ENCODE peak calls at places on chromosomes 11 and 22, in six cellular contexts. H, N, L, K, D and O are unnamed samples.

GRCh38 chr22:31911565-31912401 is 32.6 kb upstream of the YWHAH start:
- DNase-seq in D (peak; percentile 64), N (no peak), H (no peak), K (no peak), L (peak; percentile 25), O (peak; percentile 75)

GRCh38 chr22:20450551-20450906 is 12.9 kb upstream of the SCARF2 start:
- DNase-seq in D (no peak), N (no peak), K (no peak), H (no peak), L (no peak), O (no peak)

GRCh38 chr11:61746654-61747388 is 5.6 kb upstream of the MYRF start:
- DNase-seq in K (no peak), H (no peak), D (no peak), N (no peak), L (no peak), O (no peak)

GRCh38 chr11:68840661-68841653 is 759 bp downstream of the CPT1A start:
- DNase-seq in L (peak; percentile 31), N (peak; percentile 59), H (peak; percentile 78), D (peak; percentile 57), K (peak; percentile 80), O (peak; percentile 30)

GRCh38 chr11:63553759-63554158 is 9.4 kb downstream of the PLAAT2 start:
- DNase-seq in L (no peak), H (peak; percentile 49), N (no peak), K (no peak), D (no peak), O (no peak)

GRCh38 chr11:9386086-9386485 is 1.6 kb downstream of the IPO7 start:
- DNase-seq in K (no peak), D (no peak), L (no peak), N (no peak), H (no peak), O (no peak)

GRCh38 chr11:69498614-69499175 is 17.2 kb downstream of the LINC01488 start:
- DNase-seq in K (peak; percentile 14), H (peak; percentile 30), L (no peak), N (no peak), D (no peak), O (no peak)

GRCh38 chr11:29534831-29535230 is 482.0 kb downstream of the KCNA4 start:
- DNase-seq in D (no peak), K (no peak), L (no peak), N (no peak), H (no peak), O (no peak)

GRCh38 chr11:78101073-78101472 is 21.4 kb upstream of the NDUFC2 start:
- DNase-seq in N (no peak), L (peak; percentile 54), D (no peak), H (no peak), K (no peak), O (no peak)

GRCh38 chr22:27737521-27737920 is 64.0 kb downstream of the MN1 start:
- DNase-seq in L (no peak), K (no peak), H (no peak), N (no peak), D (no peak), O (no peak)

GRCh38 chr22:26889794-26890193 is 232.4 kb downstream of the MIAT start:
- DNase-seq in N (no peak), D (no peak), H (no peak), K (no peak), L (no peak), O (no peak)

GRCh38 chr11:128465946-128466688 is 121.2 kb downstream of the ETS1 start:
- DNase-seq in D (no peak), H (no peak), N (peak; percentile 60), K (no peak), L (no peak), O (no peak)

GRCh38 chr11:119806064-119806915 is 77.3 kb upstream of the NECTIN1 start:
- DNase-seq in H (no peak), N (peak; percentile 69), L (no peak), K (no peak), D (no peak), O (no peak)

GRCh38 chr11:117735350-117735977 is 61.6 kb downstream of the DSCAML1 start:
- DNase-seq in L (no peak), H (no peak), K (no peak), D (no peak), N (no peak), O (no peak)

GRCh38 chr22:37519268-37520195 is at the start of gene CARD10:
- DNase-seq in K (peak; percentile 62), L (no peak), H (no peak), D (peak; percentile 85), N (peak; percentile 50), O (no peak)

GRCh38 chr11:132024587-132025295 is 654.3 kb downstream of the NTM start:
- DNase-seq in H (no peak), L (peak; percentile 89), D (no peak), N (no peak), K (no peak), O (no peak)

GRCh38 chr11:132026746-132027145 is 656.3 kb downstream of the NTM start:
- DNase-seq in K (no peak), L (no peak), N (no peak), H (no peak), D (no peak), O (no peak)

GRCh38 chr11:132032555-132032954 is 662.1 kb downstream of the NTM start:
- DNase-seq in D (no peak), H (no peak), N (no peak), L (peak; percentile 92), K (no peak), O (no peak)

GRCh38 chr11:132030896-132031295 is 660.5 kb downstream of the NTM start:
- DNase-seq in H (no peak), N (no peak), D (no peak), L (peak; percentile 52), K (no peak), O (no peak)

GRCh38 chr11:132028380-132029240 is 658.2 kb downstream of the NTM start:
- DNase-seq in L (peak; percentile 73), D (peak; percentile 12), N (peak; percentile 28), K (no peak), H (no peak), O (peak; percentile 53)
- TF ChIP-seq CTCF in L (peak; percentile 61), D (peak; percentile 26), N (peak; percentile 73), K (no peak), H (peak; percentile 4), O (peak; percentile 58)

GRCh38 chr11:48018561-48019229 is 38.3 kb downstream of the PTPRJ start:
- DNase-seq in L (no peak), H (no peak), K (no peak), D (no peak), N (no peak), O (no peak)
- H3K4me3 ChIP-seq in L (no peak overlapping the region), H (no peak overlapping the region), K (no peak overlapping the region), D (no peak overlapping the region), N (no peak overlapping the region), O (no peak overlapping the region)

DNA sequence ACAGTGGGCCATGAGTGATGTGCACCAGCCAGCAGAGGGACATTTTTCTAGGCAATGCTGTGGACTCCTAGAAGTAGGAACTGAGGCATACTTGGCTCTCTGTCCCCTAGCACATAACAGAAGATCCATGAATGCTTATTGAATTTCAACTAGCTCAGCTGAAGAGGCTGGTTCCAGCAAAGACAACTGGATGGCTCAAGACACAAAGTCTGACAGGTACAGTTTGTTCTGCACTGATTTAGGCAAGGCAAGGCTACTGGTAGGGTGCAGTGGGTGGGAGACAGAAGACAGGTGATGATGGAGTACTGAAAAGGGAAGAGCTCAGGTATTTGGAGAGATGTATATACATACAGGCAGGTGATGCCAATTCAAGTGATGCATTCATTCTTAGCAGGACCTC is 72.4 kb upstream of the USP47 start:
- DNase-seq in D (no peak), H (no peak), N (no peak), K (no peak), L (no peak), O (no peak)
- H3K27me3 ChIP-seq in D (no peaks in the 10 kb centered on the region), H (no peaks in the 10 kb centered on the region), N (no peaks in the 10 kb centered on the region), K (no peaks in the 10 kb centered on the region), L (peaks cover 44% of the 10 kb centered on the region), O (no peaks in the 10 kb centered on the region)

GRCh38 chr11:1454576-1454975 is 32.0 kb downstream of the MOB2 start:
- DNase-seq in N (no peak), K (no peak), H (no peak), D (no peak), L (no peak), O (no peak)

GRCh38 chr11:1451781-1452470 is 34.7 kb downstream of the MOB2 start:
- DNase-seq in L (no peak), H (no peak), D (no peak), K (no peak), N (no peak), O (no peak)

GRCh38 chr11:1452744-1453143 is 33.8 kb downstream of the MOB2 start:
- DNase-seq in D (no peak), H (no peak), K (no peak), L (no peak), N (no peak), O (no peak)

GRCh38 chr11:1455032-1455762 is 31.4 kb downstream of the MOB2 start:
- DNase-seq in D (no peak), L (no peak), H (no peak), K (no peak), N (no peak), O (no peak)

GRCh38 chr11:1453611-1454386 is 32.8 kb downstream of the MOB2 start:
- DNase-seq in K (no peak), N (no peak), D (peak; percentile 76), H (no peak), L (no peak), O (no peak)
- TF ChIP-seq CTCF in K (peak; percentile 18), N (peak; percentile 55), D (peak; percentile 54), H (peak; percentile 35), L (peak; percentile 21), O (no peak)